ENCODE peak calls at places on chromosome 12, in six cellular contexts. One of them, this sample, is unnamed.

GRCh38 chr12:8644345-8645248 is 18.0 kb downstream of the MFAP5 start:
- DNase-seq in brain microvascular endothelial cell: no peak
- DNase-seq in HepG2: no peak
- DNase-seq in ovary: no peak
- DNase-seq in cardiac muscle cell: peak
- DNase-seq in fibroblast of lung: no peak
- DNase-seq in this sample: peak

GRCh38 chr12:93819048-93819491 is 141.9 kb downstream of the CRADD start:
- DNase-seq in brain microvascular endothelial cell: no peak
- DNase-seq in HepG2: no peak
- DNase-seq in ovary: peak
- DNase-seq in cardiac muscle cell: peak
- DNase-seq in fibroblast of lung: peak
- DNase-seq in this sample: no peak

GRCh38 chr12:45989277-45989856 is 1.0 kb downstream of the SCAF11 start:
- DNase-seq in brain microvascular endothelial cell: no peak
- DNase-seq in HepG2: no peak
- DNase-seq in ovary: no peak
- DNase-seq in cardiac muscle cell: no peak
- DNase-seq in fibroblast of lung: no peak
- DNase-seq in this sample: no peak

GRCh38 chr12:94263011-94263786 is 114.8 kb downstream of the PLXNC1 start:
- DNase-seq in brain microvascular endothelial cell: no peak
- DNase-seq in HepG2: no peak
- DNase-seq in ovary: peak
- DNase-seq in cardiac muscle cell: no peak
- DNase-seq in fibroblast of lung: no peak
- DNase-seq in this sample: no peak

GRCh38 chr12:113071427-113072112 is 15.0 kb downstream of the DTX1 start:
- DNase-seq in brain microvascular endothelial cell: no peak
- DNase-seq in HepG2: peak
- DNase-seq in ovary: no peak
- DNase-seq in cardiac muscle cell: no peak
- DNase-seq in fibroblast of lung: no peak
- DNase-seq in this sample: no peak

GRCh38 chr12:16880864-16881285 is 274.9 kb upstream of the LMO3 start:
- DNase-seq in brain microvascular endothelial cell: no peak
- DNase-seq in HepG2: no peak
- DNase-seq in ovary: no peak
- DNase-seq in cardiac muscle cell: no peak
- DNase-seq in fibroblast of lung: no peak
- DNase-seq in this sample: no peak

GRCh38 chr12:6049587-6049986 is 74.9 kb downstream of the VWF start:
- DNase-seq in brain microvascular endothelial cell: no peak
- DNase-seq in HepG2: no peak
- DNase-seq in ovary: no peak
- DNase-seq in cardiac muscle cell: no peak
- DNase-seq in fibroblast of lung: no peak
- DNase-seq in this sample: no peak

GRCh38 chr12:125633686-125634085 is 568.5 kb downstream of the AACS start:
- DNase-seq in brain microvascular endothelial cell: no peak
- DNase-seq in HepG2: no peak
- DNase-seq in ovary: no peak
- DNase-seq in cardiac muscle cell: no peak
- DNase-seq in fibroblast of lung: no peak
- DNase-seq in this sample: no peak

GRCh38 chr12:95337176-95337575 is 119.6 kb downstream of the VEZT start:
- DNase-seq in brain microvascular endothelial cell: no peak
- DNase-seq in HepG2: no peak
- DNase-seq in ovary: no peak
- DNase-seq in cardiac muscle cell: peak
- DNase-seq in fibroblast of lung: peak
- DNase-seq in this sample: no peak

GRCh38 chr12:62658910-62659309 is 192.3 kb downstream of the MON2 start:
- DNase-seq in brain microvascular endothelial cell: no peak
- DNase-seq in HepG2: no peak
- DNase-seq in ovary: no peak
- DNase-seq in cardiac muscle cell: no peak
- DNase-seq in fibroblast of lung: no peak
- DNase-seq in this sample: no peak

GRCh38 chr12:131333621-131334440 is 377.1 kb upstream of the SFSWAP start:
- DNase-seq in brain microvascular endothelial cell: no peak
- DNase-seq in HepG2: no peak
- DNase-seq in ovary: no peak
- DNase-seq in cardiac muscle cell: no peak
- DNase-seq in fibroblast of lung: no peak
- DNase-seq in this sample: no peak

GRCh38 chr12:124433147-124433874 is 134.1 kb downstream of the NCOR2 start:
- DNase-seq in brain microvascular endothelial cell: no peak
- DNase-seq in HepG2: no peak
- DNase-seq in ovary: no peak
- DNase-seq in cardiac muscle cell: no peak
- DNase-seq in fibroblast of lung: no peak
- DNase-seq in this sample: no peak

GRCh38 chr12:95574030-95574429 is 22.8 kb upstream of the USP44 start:
- DNase-seq in brain microvascular endothelial cell: no peak
- DNase-seq in HepG2: no peak
- DNase-seq in ovary: no peak
- DNase-seq in cardiac muscle cell: no peak
- DNase-seq in fibroblast of lung: no peak
- DNase-seq in this sample: no peak

DNA sequence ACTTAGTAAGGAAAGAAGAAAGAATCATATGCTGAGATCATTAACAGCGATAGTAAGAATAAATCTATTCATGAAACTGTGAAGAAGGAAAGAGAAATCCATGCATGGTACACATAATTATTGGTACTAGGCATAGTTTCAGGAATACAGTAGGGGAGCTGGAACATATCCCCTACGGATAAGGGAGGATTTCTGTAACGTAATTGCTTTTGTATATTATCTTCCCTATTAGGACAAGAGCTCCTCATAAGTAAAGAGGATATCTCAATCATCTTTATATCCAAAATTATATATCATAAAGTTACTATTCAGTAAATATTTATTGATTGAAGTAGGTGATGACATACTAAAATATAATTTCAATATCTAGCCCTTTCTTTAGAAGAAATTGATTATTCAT is 22.9 kb downstream of the SYT1 start:
- DNase-seq in brain microvascular endothelial cell: no peak
- DNase-seq in HepG2: no peak
- DNase-seq in ovary: no peak
- DNase-seq in cardiac muscle cell: no peak
- DNase-seq in fibroblast of lung: no peak
- DNase-seq in this sample: no peak
- H3K27ac ChIP-seq in brain microvascular endothelial cell: peak
- H3K27ac ChIP-seq in HepG2: no peak
- H3K27ac ChIP-seq in ovary: no peak
- H3K27ac ChIP-seq in cardiac muscle cell: no peak
- H3K27ac ChIP-seq in fibroblast of lung: no peak
- H3K27ac ChIP-seq in this sample: no peak

GRCh38 chr12:108335349-108336119 is 3.6 kb downstream of the CMKLR1 start:
- DNase-seq in brain microvascular endothelial cell: no peak
- DNase-seq in HepG2: no peak
- DNase-seq in ovary: no peak
- DNase-seq in cardiac muscle cell: no peak
- DNase-seq in fibroblast of lung: no peak
- DNase-seq in this sample: no peak

GRCh38 chr12:108333898-108334699 is 5.0 kb downstream of the CMKLR1 start:
- DNase-seq in brain microvascular endothelial cell: peak
- DNase-seq in HepG2: no peak
- DNase-seq in ovary: no peak
- DNase-seq in cardiac muscle cell: peak
- DNase-seq in fibroblast of lung: peak
- DNase-seq in this sample: no peak

GRCh38 chr12:108340037-108340436 is 926 bp upstream of the CMKLR1 start:
- DNase-seq in brain microvascular endothelial cell: no peak
- DNase-seq in HepG2: no peak
- DNase-seq in ovary: no peak
- DNase-seq in cardiac muscle cell: no peak
- DNase-seq in fibroblast of lung: no peak
- DNase-seq in this sample: no peak

GRCh38 chr12:108338915-108339657 is at the start of gene CMKLR1:
- DNase-seq in brain microvascular endothelial cell: no peak
- DNase-seq in HepG2: no peak
- DNase-seq in ovary: peak
- DNase-seq in cardiac muscle cell: peak
- DNase-seq in fibroblast of lung: no peak
- DNase-seq in this sample: no peak

DNA sequence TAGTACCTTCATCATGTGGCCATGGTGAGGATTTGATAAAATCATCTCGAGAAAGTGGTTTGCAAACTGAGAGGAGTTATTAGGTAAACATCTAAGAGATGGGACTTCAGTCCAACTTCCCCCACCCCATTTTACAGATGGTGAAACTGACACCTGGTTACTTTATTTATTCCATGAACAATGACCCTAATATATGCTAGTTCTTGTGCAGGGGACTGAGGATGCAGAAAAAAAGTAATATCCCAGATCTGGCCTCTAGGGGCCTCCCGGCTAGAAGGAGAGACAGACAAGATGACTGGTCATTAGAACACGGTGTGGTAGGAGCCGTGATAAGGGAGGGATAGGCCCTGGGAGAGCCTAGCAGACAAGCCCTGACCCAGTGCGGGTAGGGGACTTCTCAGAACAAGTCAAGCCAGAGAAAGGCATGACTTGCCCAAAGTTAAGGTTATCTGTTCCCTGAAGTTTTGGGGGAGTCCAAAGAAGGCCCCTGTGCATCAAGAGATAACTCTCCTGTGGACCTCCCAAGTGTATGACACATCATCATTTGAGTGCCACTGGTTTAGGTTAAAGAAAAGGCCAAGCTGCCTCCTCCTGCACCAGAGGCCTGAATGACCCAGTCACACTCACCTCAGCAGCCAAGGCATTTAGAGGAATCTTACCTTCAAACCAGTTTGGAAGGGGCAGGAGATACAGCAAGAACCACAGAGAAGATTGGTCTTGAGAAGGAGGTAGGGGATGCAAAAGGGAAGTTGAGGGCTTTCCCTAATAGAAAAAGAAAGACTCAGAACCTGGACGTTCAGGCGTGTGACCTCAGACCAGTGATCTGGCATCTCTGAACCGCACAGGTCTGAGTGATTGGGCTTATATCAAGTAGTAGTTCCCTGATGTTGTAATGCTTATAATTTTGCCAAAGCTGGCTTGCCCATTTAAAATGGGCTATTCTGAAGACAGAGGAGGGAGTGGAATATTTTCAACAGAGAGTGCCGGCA is 1.6 kb downstream of the CMKLR1 start:
- DNase-seq in brain microvascular endothelial cell: peak
- DNase-seq in HepG2: peak
- DNase-seq in ovary: no peak
- DNase-seq in cardiac muscle cell: peak
- DNase-seq in fibroblast of lung: peak
- DNase-seq in this sample: no peak
- TF ChIP-seq CTCF in brain microvascular endothelial cell: peak
- TF ChIP-seq CTCF in HepG2: peak
- TF ChIP-seq CTCF in ovary: no peak
- TF ChIP-seq CTCF in cardiac muscle cell: peak
- TF ChIP-seq CTCF in fibroblast of lung: peak
- TF ChIP-seq CTCF in this sample: peak

DNA sequence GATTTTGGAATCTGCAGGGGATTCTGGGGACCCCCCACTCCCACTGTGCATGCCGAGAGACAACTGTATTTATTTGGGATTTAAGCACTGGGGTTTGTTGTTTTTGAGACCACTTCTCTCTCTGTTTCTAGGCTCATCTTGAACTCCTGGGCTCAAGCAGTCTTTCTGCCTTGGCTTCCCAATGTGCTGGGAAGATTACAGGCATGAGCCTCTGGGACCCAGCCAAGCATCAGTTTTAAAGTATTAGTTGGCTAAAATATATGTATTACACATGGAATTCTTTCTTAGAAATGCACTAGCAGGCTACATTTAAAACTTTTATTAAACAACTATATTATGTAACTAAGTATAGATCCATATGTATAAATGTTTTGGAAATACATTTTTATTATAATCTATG is 78.3 kb downstream of the AEBP2 start:
- DNase-seq in brain microvascular endothelial cell: no peak
- DNase-seq in HepG2: no peak
- DNase-seq in ovary: no peak
- DNase-seq in cardiac muscle cell: no peak
- DNase-seq in fibroblast of lung: no peak
- DNase-seq in this sample: no peak
- H3K27ac ChIP-seq in brain microvascular endothelial cell: no peak
- H3K27ac ChIP-seq in HepG2: no peak
- H3K27ac ChIP-seq in ovary: no peak
- H3K27ac ChIP-seq in cardiac muscle cell: no peak
- H3K27ac ChIP-seq in fibroblast of lung: no peak
- H3K27ac ChIP-seq in this sample: no peak

DNA sequence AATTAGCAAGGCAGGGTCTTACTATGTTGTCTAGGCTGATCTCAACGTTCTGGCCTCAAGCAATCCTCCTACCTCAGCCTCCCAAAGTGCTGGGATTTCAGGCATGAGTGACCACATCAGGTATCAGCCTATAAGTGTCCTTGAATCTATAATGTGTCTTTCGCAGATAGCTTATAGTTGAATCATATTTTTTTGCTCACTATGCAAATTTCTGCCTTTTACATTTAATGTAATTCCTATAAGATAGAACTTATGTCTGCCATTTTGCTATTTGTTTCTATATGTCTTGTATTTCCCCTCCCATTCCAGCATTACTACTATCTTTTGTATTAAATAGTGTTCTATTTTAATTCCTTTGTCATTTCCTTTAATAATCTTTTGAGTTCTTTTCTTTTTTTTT is 10.5 kb upstream of the ATF7 start:
- DNase-seq in brain microvascular endothelial cell: no peak
- DNase-seq in HepG2: no peak
- DNase-seq in ovary: no peak
- DNase-seq in cardiac muscle cell: no peak
- DNase-seq in fibroblast of lung: no peak
- DNase-seq in this sample: no peak
- TF ChIP-seq CTCF in brain microvascular endothelial cell: no peak
- TF ChIP-seq CTCF in HepG2: no peak
- TF ChIP-seq CTCF in ovary: no peak
- TF ChIP-seq CTCF in cardiac muscle cell: no peak
- TF ChIP-seq CTCF in fibroblast of lung: no peak
- TF ChIP-seq CTCF in this sample: no peak

GRCh38 chr12:32400114-32400672 is 835 bp downstream of the FGD4 start:
- DNase-seq in brain microvascular endothelial cell: no peak
- DNase-seq in HepG2: no peak
- DNase-seq in ovary: no peak
- DNase-seq in cardiac muscle cell: no peak
- DNase-seq in fibroblast of lung: no peak
- DNase-seq in this sample: no peak
- H3K27ac ChIP-seq in brain microvascular endothelial cell: no peak
- H3K27ac ChIP-seq in HepG2: no peak
- H3K27ac ChIP-seq in ovary: peak
- H3K27ac ChIP-seq in cardiac muscle cell: no peak
- H3K27ac ChIP-seq in fibroblast of lung: no peak
- H3K27ac ChIP-seq in this sample: peak

GRCh38 chr12:103586132-103586531 is 941 bp upstream of the STAB2 start:
- DNase-seq in brain microvascular endothelial cell: no peak
- DNase-seq in HepG2: no peak
- DNase-seq in ovary: no peak
- DNase-seq in cardiac muscle cell: no peak
- DNase-seq in fibroblast of lung: no peak
- DNase-seq in this sample: no peak
- TF ChIP-seq CTCF in brain microvascular endothelial cell: peak
- TF ChIP-seq CTCF in HepG2: no peak
- TF ChIP-seq CTCF in ovary: no peak
- TF ChIP-seq CTCF in cardiac muscle cell: no peak
- TF ChIP-seq CTCF in fibroblast of lung: no peak
- TF ChIP-seq CTCF in this sample: peak

This sample was measured in foreskin keratinocyte.